ENCODE peak calls at places on chromosome 19, in five cellular contexts. One of them, this sample, is unnamed.

GRCh38 chr19:55485439-55486011 is 537 bp downstream of the NAT14 start:
- DNase-seq in GM13976: no peak
- DNase-seq in NCI-H1048: no peak
- DNase-seq in foreskin fibroblast: peak
- DNase-seq in NCI-H774: no peak
- DNase-seq in this sample: no peak

GRCh38 chr19:50203281-50204080 is at the start of gene MYH14:
- DNase-seq in GM13976: no peak
- DNase-seq in NCI-H1048: peak
- DNase-seq in foreskin fibroblast: peak
- DNase-seq in NCI-H774: peak
- DNase-seq in this sample: no peak

GRCh38 chr19:48194041-48194871 is 23.8 kb downstream of the ZSWIM9 start:
- DNase-seq in GM13976: peak
- DNase-seq in NCI-H1048: no peak
- DNase-seq in foreskin fibroblast: peak
- DNase-seq in NCI-H774: no peak
- DNase-seq in this sample: no peak

GRCh38 chr19:5567360-5567970 is at the start of gene TINCR:
- DNase-seq in GM13976: no peak
- DNase-seq in NCI-H1048: no peak
- DNase-seq in foreskin fibroblast: peak
- DNase-seq in NCI-H774: no peak
- DNase-seq in this sample: no peak

GRCh38 chr19:13813147-13813546 is 17.9 kb downstream of the ZSWIM4 start:
- DNase-seq in GM13976: no peak
- DNase-seq in NCI-H1048: no peak
- DNase-seq in foreskin fibroblast: no peak
- DNase-seq in NCI-H774: no peak
- DNase-seq in this sample: no peak

GRCh38 chr19:42057856-42058255 is 12.2 kb downstream of the GRIK5 start:
- DNase-seq in GM13976: no peak
- DNase-seq in NCI-H1048: no peak
- DNase-seq in foreskin fibroblast: no peak
- DNase-seq in NCI-H774: no peak
- DNase-seq in this sample: no peak

GRCh38 chr19:6767081-6767356 is 216 bp downstream of the SH2D3A start:
- DNase-seq in GM13976: peak
- DNase-seq in NCI-H1048: peak
- DNase-seq in foreskin fibroblast: no peak
- DNase-seq in NCI-H774: peak
- DNase-seq in this sample: no peak

GRCh38 chr19:39237200-39238184 is 7.3 kb downstream of the IFNL3 start:
- DNase-seq in GM13976: peak
- DNase-seq in NCI-H1048: no peak
- DNase-seq in foreskin fibroblast: peak
- DNase-seq in NCI-H774: peak
- DNase-seq in this sample: no peak

GRCh38 chr19:14416743-14417214 is 2.4 kb downstream of the DDX39A start:
- DNase-seq in GM13976: no peak
- DNase-seq in NCI-H1048: no peak
- DNase-seq in foreskin fibroblast: peak
- DNase-seq in NCI-H774: no peak
- DNase-seq in this sample: no peak

GRCh38 chr19:46979103-46979769 is 40.4 kb upstream of the NPAS1 start:
- DNase-seq in GM13976: no peak
- DNase-seq in NCI-H1048: no peak
- DNase-seq in foreskin fibroblast: no peak
- DNase-seq in NCI-H774: no peak
- DNase-seq in this sample: no peak

GRCh38 chr19:18021121-18021755 is 13.3 kb downstream of the ARRDC2 start:
- DNase-seq in GM13976: peak
- DNase-seq in NCI-H1048: no peak
- DNase-seq in foreskin fibroblast: peak
- DNase-seq in NCI-H774: no peak
- DNase-seq in this sample: peak

GRCh38 chr19:4352701-4353121 is 9.3 kb downstream of the MPND start:
- DNase-seq in GM13976: peak
- DNase-seq in NCI-H1048: peak
- DNase-seq in foreskin fibroblast: peak
- DNase-seq in NCI-H774: no peak
- DNase-seq in this sample: peak

GRCh38 chr19:42528354-42529247 is at the start of gene CEACAM1:
- DNase-seq in GM13976: peak
- DNase-seq in NCI-H1048: no peak
- DNase-seq in foreskin fibroblast: peak
- DNase-seq in NCI-H774: no peak
- DNase-seq in this sample: no peak

GRCh38 chr19:49057636-49058234 is at the start of gene CGB7:
- DNase-seq in GM13976: peak
- DNase-seq in NCI-H1048: no peak
- DNase-seq in foreskin fibroblast: peak
- DNase-seq in NCI-H774: peak
- DNase-seq in this sample: peak

GRCh38 chr19:28608292-28608691 is 604.7 kb downstream of the UQCRFS1 start:
- DNase-seq in GM13976: no peak
- DNase-seq in NCI-H1048: no peak
- DNase-seq in foreskin fibroblast: no peak
- DNase-seq in NCI-H774: no peak
- DNase-seq in this sample: no peak

GRCh38 chr19:58561373-58562125 is 3.1 kb upstream of the UBE2M start:
- DNase-seq in GM13976: no peak
- DNase-seq in NCI-H1048: no peak
- DNase-seq in foreskin fibroblast: no peak
- DNase-seq in NCI-H774: no peak
- DNase-seq in this sample: no peak

GRCh38 chr19:48940902-48941301 is 7.4 kb downstream of the DHDH start:
- DNase-seq in GM13976: no peak
- DNase-seq in NCI-H1048: no peak
- DNase-seq in foreskin fibroblast: no peak
- DNase-seq in NCI-H774: no peak
- DNase-seq in this sample: no peak

GRCh38 chr19:33110201-33110910 is 21.6 kb upstream of the WDR88 start:
- DNase-seq in GM13976: no peak
- DNase-seq in NCI-H1048: no peak
- DNase-seq in foreskin fibroblast: peak
- DNase-seq in NCI-H774: no peak
- DNase-seq in this sample: peak

GRCh38 chr19:4229179-4229931 is at the start of gene EBI3:
- DNase-seq in GM13976: peak
- DNase-seq in NCI-H1048: no peak
- DNase-seq in foreskin fibroblast: peak
- DNase-seq in NCI-H774: no peak
- DNase-seq in this sample: no peak

GRCh38 chr19:34662919-34663318 is 14.0 kb downstream of the SCGB2B2 start:
- DNase-seq in GM13976: peak
- DNase-seq in NCI-H1048: no peak
- DNase-seq in foreskin fibroblast: peak
- DNase-seq in NCI-H774: no peak
- DNase-seq in this sample: peak

GRCh38 chr19:39402417-39403297 is 4.0 kb upstream of the ZFP36 start:
- DNase-seq in GM13976: peak
- DNase-seq in NCI-H1048: no peak
- DNase-seq in foreskin fibroblast: peak
- DNase-seq in NCI-H774: peak
- DNase-seq in this sample: peak

GRCh38 chr19:35986664-35987570 is 8.1 kb upstream of the SDHAF1 start:
- DNase-seq in GM13976: peak
- DNase-seq in NCI-H1048: no peak
- DNase-seq in foreskin fibroblast: peak
- DNase-seq in NCI-H774: no peak
- DNase-seq in this sample: no peak

GRCh38 chr19:9981406-9982260 is 28.7 kb downstream of the COL5A3 start:
- DNase-seq in GM13976: no peak
- DNase-seq in NCI-H1048: no peak
- DNase-seq in foreskin fibroblast: peak
- DNase-seq in NCI-H774: no peak
- DNase-seq in this sample: no peak

GRCh38 chr19:49064029-49064629 is 489 bp downstream of the NTF4 start:
- DNase-seq in GM13976: no peak
- DNase-seq in NCI-H1048: no peak
- DNase-seq in foreskin fibroblast: no peak
- DNase-seq in NCI-H774: no peak
- DNase-seq in this sample: no peak

GRCh38 chr19:1263198-1263597 is 5.9 kb upstream of the CIRBP start:
- DNase-seq in GM13976: no peak
- DNase-seq in NCI-H1048: no peak
- DNase-seq in foreskin fibroblast: no peak
- DNase-seq in NCI-H774: no peak
- DNase-seq in this sample: no peak

GRCh38 chr19:16104722-16105121 is 7.0 kb upstream of the RAB8A start:
- DNase-seq in GM13976: no peak
- DNase-seq in NCI-H1048: no peak
- DNase-seq in foreskin fibroblast: no peak
- DNase-seq in NCI-H774: no peak
- DNase-seq in this sample: no peak

GRCh38 chr19:51460164-51460992 is 2.1 kb upstream of the SIGLEC8 start:
- DNase-seq in GM13976: no peak
- DNase-seq in NCI-H1048: no peak
- DNase-seq in foreskin fibroblast: peak
- DNase-seq in NCI-H774: peak
- DNase-seq in this sample: no peak

GRCh38 chr19:47623151-47623920 is 14.4 kb downstream of the BICRA start:
- DNase-seq in GM13976: no peak
- DNase-seq in NCI-H1048: no peak
- DNase-seq in foreskin fibroblast: no peak
- DNase-seq in NCI-H774: no peak
- DNase-seq in this sample: no peak

This sample was measured in HFFc6.